ENCODE peak calls at places on chromosomes 11 and 22, in nine cellular contexts. One of them, this sample, is unnamed.
A peak's percentile ranks its signal among the peaks of the same experiment; 100 is the strongest.

GRCh38 chr11:66001941-66002647 is at the start of the genes BANF1 and EIF1AD:
- DNase-seq in mucosa of descending colon: peak; percentile 95
- DNase-seq in neural progenitor cell: peak; percentile 96
- DNase-seq in right atrium auricular region: peak; percentile 94
- DNase-seq in spleen: peak; percentile 95
- DNase-seq in CD8-positive, alpha-beta T cell: peak; percentile 90
- DNase-seq in suprapubic skin: peak; percentile 96
- DNase-seq in fibroblast of lung: peak; percentile 99
- DNase-seq in brain microvascular endothelial cell: peak; percentile 95
- DNase-seq in this sample: peak; percentile 97

GRCh38 chr11:19972637-19973036 is 187.6 kb downstream of the DBX1 start:
- DNase-seq in mucosa of descending colon: no peak
- DNase-seq in neural progenitor cell: no peak
- DNase-seq in right atrium auricular region: no peak
- DNase-seq in spleen: no peak
- DNase-seq in CD8-positive, alpha-beta T cell: no peak
- DNase-seq in suprapubic skin: no peak
- DNase-seq in fibroblast of lung: no peak
- DNase-seq in brain microvascular endothelial cell: no peak
- DNase-seq in this sample: no peak

GRCh38 chr11:117901601-117902000 is 25.1 kb upstream of the FXYD6 start:
- DNase-seq in mucosa of descending colon: no peak
- DNase-seq in neural progenitor cell: no peak
- DNase-seq in right atrium auricular region: no peak
- DNase-seq in spleen: peak; percentile 46
- DNase-seq in CD8-positive, alpha-beta T cell: no peak
- DNase-seq in suprapubic skin: no peak
- DNase-seq in fibroblast of lung: no peak
- DNase-seq in brain microvascular endothelial cell: no peak
- DNase-seq in this sample: peak; percentile 48

GRCh38 chr11:47408598-47409439 is 429 bp downstream of the SLC39A13 start:
- DNase-seq in mucosa of descending colon: peak; percentile 38
- DNase-seq in neural progenitor cell: peak; percentile 37
- DNase-seq in right atrium auricular region: no peak
- DNase-seq in spleen: peak; percentile 96
- DNase-seq in CD8-positive, alpha-beta T cell: no peak
- DNase-seq in suprapubic skin: peak; percentile 85
- DNase-seq in fibroblast of lung: peak; percentile 85
- DNase-seq in brain microvascular endothelial cell: peak; percentile 69
- DNase-seq in this sample: peak; percentile 85

GRCh38 chr11:19519912-19520641 is 192.6 kb upstream of the NAV2 start:
- DNase-seq in mucosa of descending colon: no peak
- DNase-seq in neural progenitor cell: peak; percentile 59
- DNase-seq in right atrium auricular region: no peak
- DNase-seq in spleen: no peak
- DNase-seq in CD8-positive, alpha-beta T cell: no peak
- DNase-seq in suprapubic skin: no peak
- DNase-seq in fibroblast of lung: no peak
- DNase-seq in brain microvascular endothelial cell: no peak
- DNase-seq in this sample: no peak

GRCh38 chr22:30127749-30128166 is 47.5 kb downstream of the HORMAD2 start:
- DNase-seq in mucosa of descending colon: no peak
- DNase-seq in neural progenitor cell: no peak
- DNase-seq in right atrium auricular region: no peak
- DNase-seq in spleen: no peak
- DNase-seq in CD8-positive, alpha-beta T cell: no peak
- DNase-seq in suprapubic skin: no peak
- DNase-seq in fibroblast of lung: peak; percentile 89
- DNase-seq in brain microvascular endothelial cell: peak; percentile 70
- DNase-seq in this sample: no peak

GRCh38 chr22:31136711-31137110 is 3.6 kb downstream of the PLA2G3 start:
- DNase-seq in mucosa of descending colon: no peak
- DNase-seq in neural progenitor cell: no peak
- DNase-seq in right atrium auricular region: no peak
- DNase-seq in spleen: peak; percentile 33
- DNase-seq in CD8-positive, alpha-beta T cell: no peak
- DNase-seq in suprapubic skin: no peak
- DNase-seq in fibroblast of lung: no peak
- DNase-seq in brain microvascular endothelial cell: no peak
- DNase-seq in this sample: no peak

GRCh38 chr11:34145073-34145472 is 39.6 kb downstream of the NAT10 start:
- DNase-seq in mucosa of descending colon: no peak
- DNase-seq in neural progenitor cell: no peak
- DNase-seq in right atrium auricular region: no peak
- DNase-seq in spleen: no peak
- DNase-seq in CD8-positive, alpha-beta T cell: no peak
- DNase-seq in suprapubic skin: no peak
- DNase-seq in fibroblast of lung: no peak
- DNase-seq in brain microvascular endothelial cell: no peak
- DNase-seq in this sample: no peak

GRCh38 chr11:64858467-64859401 is 14.3 kb upstream of the CDC42BPG start:
- DNase-seq in mucosa of descending colon: no peak
- DNase-seq in neural progenitor cell: no peak
- DNase-seq in right atrium auricular region: no peak
- DNase-seq in spleen: peak; percentile 94
- DNase-seq in CD8-positive, alpha-beta T cell: peak; percentile 66
- DNase-seq in suprapubic skin: peak; percentile 63
- DNase-seq in fibroblast of lung: no peak
- DNase-seq in brain microvascular endothelial cell: no peak
- DNase-seq in this sample: peak; percentile 63

GRCh38 chr11:107576497-107577086 is 11.1 kb upstream of the ALKBH8 start:
- DNase-seq in mucosa of descending colon: peak; percentile 79
- DNase-seq in neural progenitor cell: peak; percentile 55
- DNase-seq in right atrium auricular region: no peak
- DNase-seq in spleen: no peak
- DNase-seq in CD8-positive, alpha-beta T cell: peak; percentile 53
- DNase-seq in suprapubic skin: no peak
- DNase-seq in fibroblast of lung: peak; percentile 23
- DNase-seq in brain microvascular endothelial cell: peak; percentile 53
- DNase-seq in this sample: no peak

GRCh38 chr22:44192811-44193536 is 12.2 kb downstream of the PARVG start:
- DNase-seq in mucosa of descending colon: no peak
- DNase-seq in neural progenitor cell: no peak
- DNase-seq in right atrium auricular region: no peak
- DNase-seq in spleen: no peak
- DNase-seq in CD8-positive, alpha-beta T cell: no peak
- DNase-seq in suprapubic skin: no peak
- DNase-seq in fibroblast of lung: no peak
- DNase-seq in brain microvascular endothelial cell: no peak
- DNase-seq in this sample: no peak

GRCh38 chr11:2198621-2199365 is 27.2 kb upstream of the TH start:
- DNase-seq in mucosa of descending colon: no peak
- DNase-seq in neural progenitor cell: no peak
- DNase-seq in right atrium auricular region: no peak
- DNase-seq in spleen: no peak
- DNase-seq in CD8-positive, alpha-beta T cell: no peak
- DNase-seq in suprapubic skin: no peak
- DNase-seq in fibroblast of lung: no peak
- DNase-seq in brain microvascular endothelial cell: no peak
- DNase-seq in this sample: no peak

DNA sequence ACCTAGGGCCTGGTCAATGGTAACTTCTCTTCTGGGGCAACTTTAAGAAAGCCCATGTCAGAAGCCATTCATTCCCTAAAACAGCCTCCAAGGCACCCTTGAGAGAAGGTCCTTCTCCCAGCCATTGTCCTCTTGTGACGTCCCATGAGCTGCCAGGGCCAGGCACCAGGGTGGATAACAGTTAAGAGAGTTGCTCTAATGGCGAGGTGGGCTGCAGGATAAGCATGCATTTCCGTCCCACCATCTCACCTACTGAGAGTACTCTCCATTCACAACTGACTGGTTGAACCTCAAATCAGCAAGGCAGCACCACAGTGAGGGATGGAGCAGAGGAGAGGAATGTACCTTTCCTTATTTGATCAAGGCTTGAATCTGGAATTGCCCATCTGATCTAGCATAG is 14.6 kb downstream of the POU2AF1 start:
- DNase-seq in mucosa of descending colon: no peak
- DNase-seq in neural progenitor cell: no peak
- DNase-seq in right atrium auricular region: no peak
- DNase-seq in spleen: no peak
- DNase-seq in CD8-positive, alpha-beta T cell: no peak
- DNase-seq in suprapubic skin: no peak
- DNase-seq in fibroblast of lung: no peak
- DNase-seq in brain microvascular endothelial cell: no peak
- DNase-seq in this sample: no peak
- H3K36me3 ChIP-seq in mucosa of descending colon: no peaks in the 10 kb centered on the region
- H3K36me3 ChIP-seq in neural progenitor cell: no peaks in the 10 kb centered on the region
- H3K36me3 ChIP-seq in right atrium auricular region: no peaks in the 10 kb centered on the region
- H3K36me3 ChIP-seq in spleen: peaks cover 20% of the 10 kb centered on the region
- H3K36me3 ChIP-seq in CD8-positive, alpha-beta T cell: no peaks in the 10 kb centered on the region
- H3K36me3 ChIP-seq in suprapubic skin: no peaks in the 10 kb centered on the region
- H3K36me3 ChIP-seq in fibroblast of lung: no peaks in the 10 kb centered on the region
- H3K36me3 ChIP-seq in brain microvascular endothelial cell: no peaks in the 10 kb centered on the region
- H3K36me3 ChIP-seq in this sample: no peaks in the 10 kb centered on the region

GRCh38 chr11:10695821-10696220 is 2.3 kb upstream of the IRAG1 start:
- DNase-seq in mucosa of descending colon: no peak
- DNase-seq in neural progenitor cell: no peak
- DNase-seq in right atrium auricular region: no peak
- DNase-seq in spleen: no peak
- DNase-seq in CD8-positive, alpha-beta T cell: no peak
- DNase-seq in suprapubic skin: no peak
- DNase-seq in fibroblast of lung: no peak
- DNase-seq in brain microvascular endothelial cell: no peak
- DNase-seq in this sample: no peak

GRCh38 chr11:10693509-10694071 is at the start of gene IRAG1:
- DNase-seq in mucosa of descending colon: peak; percentile 27
- DNase-seq in neural progenitor cell: peak; percentile 11
- DNase-seq in right atrium auricular region: no peak
- DNase-seq in spleen: no peak
- DNase-seq in CD8-positive, alpha-beta T cell: no peak
- DNase-seq in suprapubic skin: peak; percentile 70
- DNase-seq in fibroblast of lung: peak; percentile 72
- DNase-seq in brain microvascular endothelial cell: peak; percentile 52
- DNase-seq in this sample: peak; percentile 92

GRCh38 chr11:10692716-10693115 is 839 bp downstream of the IRAG1 start:
- DNase-seq in mucosa of descending colon: no peak
- DNase-seq in neural progenitor cell: no peak
- DNase-seq in right atrium auricular region: no peak
- DNase-seq in spleen: no peak
- DNase-seq in CD8-positive, alpha-beta T cell: no peak
- DNase-seq in suprapubic skin: no peak
- DNase-seq in fibroblast of lung: no peak
- DNase-seq in brain microvascular endothelial cell: no peak
- DNase-seq in this sample: no peak

GRCh38 chr11:10696797-10697620 is 3.5 kb upstream of the IRAG1 start:
- DNase-seq in mucosa of descending colon: no peak
- DNase-seq in neural progenitor cell: no peak
- DNase-seq in right atrium auricular region: no peak
- DNase-seq in spleen: no peak
- DNase-seq in CD8-positive, alpha-beta T cell: no peak
- DNase-seq in suprapubic skin: no peak
- DNase-seq in fibroblast of lung: no peak
- DNase-seq in brain microvascular endothelial cell: no peak
- DNase-seq in this sample: no peak

DNA sequence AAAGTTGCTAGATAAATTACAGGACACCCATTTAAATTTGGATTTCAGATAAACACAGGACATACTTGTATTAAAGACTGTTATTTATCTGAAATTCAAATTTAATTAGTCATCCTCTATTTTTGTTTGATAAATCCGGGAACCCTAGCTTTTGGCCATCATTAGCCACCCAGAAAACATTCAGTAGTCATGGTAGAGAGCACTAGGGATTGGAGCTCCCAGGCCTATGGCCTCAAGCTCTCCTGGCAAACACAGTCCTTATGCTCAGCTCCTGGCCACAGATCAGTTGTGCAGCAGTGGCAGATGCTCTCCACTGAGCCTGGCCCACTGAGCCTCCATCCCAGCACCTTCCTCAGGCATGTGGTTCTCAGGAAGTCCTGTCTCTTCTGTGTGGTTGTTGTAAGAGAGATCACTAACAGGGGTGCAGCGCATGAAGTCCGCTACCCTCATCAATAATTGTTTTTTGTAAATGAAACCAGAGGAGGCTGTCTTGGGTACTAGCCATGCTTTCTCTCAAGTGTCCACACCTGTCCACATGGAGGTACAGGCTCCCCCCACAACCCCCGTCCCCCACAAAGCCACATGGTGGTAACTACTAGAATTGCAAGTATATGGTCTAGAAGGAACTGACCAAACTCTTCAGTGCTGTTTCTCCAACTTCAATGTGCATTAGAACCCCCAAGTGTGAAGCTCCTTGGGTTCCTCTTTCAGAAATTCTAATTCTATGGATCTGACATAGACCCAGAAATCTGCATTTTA is 1.1 kb upstream of the IRAG1 start:
- DNase-seq in mucosa of descending colon: no peak
- DNase-seq in neural progenitor cell: no peak
- DNase-seq in right atrium auricular region: no peak
- DNase-seq in spleen: no peak
- DNase-seq in CD8-positive, alpha-beta T cell: no peak
- DNase-seq in suprapubic skin: no peak
- DNase-seq in fibroblast of lung: peak; percentile 70
- DNase-seq in brain microvascular endothelial cell: peak; percentile 41
- DNase-seq in this sample: no peak
- TF ChIP-seq CTCF in mucosa of descending colon: no peak
- TF ChIP-seq CTCF in neural progenitor cell: no peak
- TF ChIP-seq CTCF in right atrium auricular region: no peak
- TF ChIP-seq CTCF in spleen: no peak
- TF ChIP-seq CTCF in CD8-positive, alpha-beta T cell: no peak
- TF ChIP-seq CTCF in suprapubic skin: no peak
- TF ChIP-seq CTCF in fibroblast of lung: peak; percentile 10
- TF ChIP-seq CTCF in brain microvascular endothelial cell: peak; percentile 13
- TF ChIP-seq CTCF in this sample: no peak

GRCh38 chr11:35418847-35419712 is at the start of gene SLC1A2:
- DNase-seq in mucosa of descending colon: no peak
- DNase-seq in neural progenitor cell: peak; percentile 82
- DNase-seq in right atrium auricular region: no peak
- DNase-seq in spleen: no peak
- DNase-seq in CD8-positive, alpha-beta T cell: no peak
- DNase-seq in suprapubic skin: no peak
- DNase-seq in fibroblast of lung: peak; percentile 23
- DNase-seq in brain microvascular endothelial cell: no peak
- DNase-seq in this sample: no peak
- H3K4me3 ChIP-seq in mucosa of descending colon: no peak within 1 kb of the TSS
- H3K4me3 ChIP-seq in neural progenitor cell: peak within 1 kb of the TSS; percentile 75
- H3K4me3 ChIP-seq in right atrium auricular region: peak within 1 kb of the TSS; percentile 35
- H3K4me3 ChIP-seq in spleen: peak within 1 kb of the TSS; percentile 33
- H3K4me3 ChIP-seq in CD8-positive, alpha-beta T cell: no peak within 1 kb of the TSS
- H3K4me3 ChIP-seq in suprapubic skin: peak within 1 kb of the TSS; percentile 60
- H3K4me3 ChIP-seq in fibroblast of lung: peak within 1 kb of the TSS; percentile 9
- H3K4me3 ChIP-seq in brain microvascular endothelial cell: peak within 1 kb of the TSS; percentile 47
- H3K4me3 ChIP-seq in this sample: peak within 1 kb of the TSS; percentile 19

DNA sequence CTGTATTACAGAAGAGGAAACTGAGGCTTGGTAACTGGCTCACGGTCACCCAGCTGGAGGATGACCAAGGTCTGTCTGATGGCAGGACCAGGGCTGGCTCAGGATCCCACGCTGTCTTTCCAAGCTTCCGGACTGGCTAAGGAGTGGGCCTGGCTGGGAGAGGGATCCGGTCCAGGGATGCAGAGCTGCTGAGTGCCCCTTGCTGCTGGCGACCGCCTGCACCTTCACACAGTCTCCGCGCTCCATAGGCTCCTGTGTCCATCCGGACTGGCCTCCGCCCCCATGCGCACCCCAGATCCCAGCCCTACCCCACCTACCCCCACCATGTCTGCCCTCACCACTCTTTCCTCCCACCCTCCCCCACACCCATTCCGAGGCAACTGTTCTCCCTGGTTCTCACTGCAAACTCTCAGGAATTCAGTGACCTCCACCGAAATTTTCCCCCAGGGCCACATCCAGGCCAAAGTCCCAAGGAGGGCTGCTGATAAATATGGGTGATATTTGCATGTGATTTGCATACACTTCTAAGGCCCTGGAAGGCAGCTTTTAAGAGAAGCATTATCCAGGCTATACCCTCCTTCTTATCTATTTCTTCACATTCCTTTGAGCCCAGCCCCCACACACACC is 48.5 kb upstream of the SLC35C1 start:
- DNase-seq in mucosa of descending colon: no peak
- DNase-seq in neural progenitor cell: no peak
- DNase-seq in right atrium auricular region: no peak
- DNase-seq in spleen: peak; percentile 46
- DNase-seq in CD8-positive, alpha-beta T cell: no peak
- DNase-seq in suprapubic skin: no peak
- DNase-seq in fibroblast of lung: no peak
- DNase-seq in brain microvascular endothelial cell: no peak
- DNase-seq in this sample: no peak
- H3K36me3 ChIP-seq in mucosa of descending colon: no peaks in the 10 kb centered on the region
- H3K36me3 ChIP-seq in neural progenitor cell: no peaks in the 10 kb centered on the region
- H3K36me3 ChIP-seq in right atrium auricular region: no peaks in the 10 kb centered on the region
- H3K36me3 ChIP-seq in spleen: no peaks in the 10 kb centered on the region
- H3K36me3 ChIP-seq in CD8-positive, alpha-beta T cell: no peaks in the 10 kb centered on the region
- H3K36me3 ChIP-seq in suprapubic skin: no peaks in the 10 kb centered on the region
- H3K36me3 ChIP-seq in fibroblast of lung: no peaks in the 10 kb centered on the region
- H3K36me3 ChIP-seq in brain microvascular endothelial cell: no peaks in the 10 kb centered on the region
- H3K36me3 ChIP-seq in this sample: no peaks in the 10 kb centered on the region